ENCODE peak calls at places on chromosomes 7 and 10, in seven cellular contexts. Y is adrenal gland, C is aorta, M is stomach, J is HCT116, B is right cardiac atrium, P is heart right ventricle. X is an unnamed sample.

GRCh38 chr10:70931168-70931805 is 42.9 kb upstream of the PCBD1 start:
- DNase-seq in Y (no peak), C (no peak), M (no peak), J (no peak), B (no peak), P (no peak), X (no peak)

GRCh38 chr7:138316421-138317043 is 143.5 kb upstream of the TRIM24 start:
- DNase-seq in Y (no peak), C (no peak), M (no peak), J (no peak), B (no peak), P (no peak), X (no peak)

GRCh38 chr7:26202019-26202985 is 757 bp downstream of the CBX3 start:
- DNase-seq in Y (peak; percentile 61), C (peak; percentile 88), M (peak; percentile 38), J (no peak), B (peak; percentile 65), P (peak; percentile 66), X (peak; percentile 52)

GRCh38 chr10:82796510-82796909 is 921.5 kb downstream of the NRG3 start:
- DNase-seq in Y (no peak), C (no peak), M (no peak), J (no peak), B (no peak), P (no peak), X (no peak)

GRCh38 chr10:62045765-62046521 is 144.4 kb downstream of the ARID5B start:
- DNase-seq in Y (no peak), C (no peak), M (no peak), J (no peak), B (no peak), P (no peak), X (no peak)

GRCh38 chr10:27747096-27747451 is 1.5 kb upstream of the MKX start:
- DNase-seq in Y (no peak), C (no peak), M (no peak), J (no peak), B (no peak), P (no peak), X (no peak)

GRCh38 chr7:18356195-18356645 is 139.3 kb upstream of the HDAC9 start:
- DNase-seq in Y (no peak), C (no peak), M (no peak), J (peak; percentile 26), B (no peak), P (no peak), X (no peak)

GRCh38 chr10:128539784-128540759 is 413.8 kb upstream of the MKI67 start:
- DNase-seq in Y (peak; percentile 29), C (no peak), M (no peak), J (no peak), B (peak; percentile 18), P (peak; percentile 41), X (no peak)

GRCh38 chr10:14391342-14391741 is 60.6 kb upstream of the FRMD4A start:
- DNase-seq in Y (no peak), C (no peak), M (no peak), J (no peak), B (no peak), P (no peak), X (no peak)

GRCh38 chr10:119103687-119104652 is at the start of gene DENND10:
- DNase-seq in Y (peak; percentile 80), C (peak; percentile 95), M (peak; percentile 85), J (peak; percentile 73), B (peak; percentile 79), P (peak; percentile 86), X (peak; percentile 82)

GRCh38 chr7:35536396-35536826 is 158.5 kb downstream of the HERPUD2 start:
- DNase-seq in Y (no peak), C (no peak), M (no peak), J (no peak), B (peak; percentile 58), P (no peak), X (no peak)

GRCh38 chr10:72259491-72260214 is 14.1 kb upstream of the DDIT4 start:
- DNase-seq in Y (peak; percentile 60), C (no peak), M (no peak), J (no peak), B (no peak), P (peak; percentile 30), X (no peak)

GRCh38 chr10:25078659-25079429 is 62.4 kb downstream of the THNSL1 start:
- DNase-seq in Y (no peak), C (no peak), M (peak; percentile 34), J (no peak), B (no peak), P (no peak), X (peak; percentile 50)

GRCh38 chr7:106757846-106758245 is 96.9 kb upstream of the CCDC71L start:
- DNase-seq in Y (peak; percentile 61), C (no peak), M (no peak), J (no peak), B (peak; percentile 39), P (peak; percentile 13), X (peak; percentile 30)

GRCh38 chr10:70145166-70145665 is 1.3 kb downstream of the TYSND1 start:
- DNase-seq in Y (peak; percentile 24), C (peak; percentile 82), M (no peak), J (no peak), B (peak; percentile 51), P (no peak), X (no peak)

GRCh38 chr10:132942740-132943554 is 577 bp upstream of the CFAP46 start:
- DNase-seq in Y (no peak), C (peak; percentile 73), M (no peak), J (no peak), B (no peak), P (no peak), X (no peak)

GRCh38 chr10:11025978-11026377 is 8.3 kb downstream of the CELF2 start:
- DNase-seq in Y (no peak), C (no peak), M (no peak), J (no peak), B (no peak), P (no peak), X (no peak)

GRCh38 chr10:104937528-104937927 is 296.4 kb downstream of the SORCS3 start:
- DNase-seq in Y (peak; percentile 89), C (no peak), M (no peak), J (peak; percentile 93), B (no peak), P (no peak), X (peak; percentile 84)

GRCh38 chr7:98733036-98733435 is 116.0 kb downstream of the NPTX2 start:
- DNase-seq in Y (peak; percentile 19), C (no peak), M (no peak), J (peak; percentile 85), B (no peak), P (no peak), X (no peak)

DNA sequence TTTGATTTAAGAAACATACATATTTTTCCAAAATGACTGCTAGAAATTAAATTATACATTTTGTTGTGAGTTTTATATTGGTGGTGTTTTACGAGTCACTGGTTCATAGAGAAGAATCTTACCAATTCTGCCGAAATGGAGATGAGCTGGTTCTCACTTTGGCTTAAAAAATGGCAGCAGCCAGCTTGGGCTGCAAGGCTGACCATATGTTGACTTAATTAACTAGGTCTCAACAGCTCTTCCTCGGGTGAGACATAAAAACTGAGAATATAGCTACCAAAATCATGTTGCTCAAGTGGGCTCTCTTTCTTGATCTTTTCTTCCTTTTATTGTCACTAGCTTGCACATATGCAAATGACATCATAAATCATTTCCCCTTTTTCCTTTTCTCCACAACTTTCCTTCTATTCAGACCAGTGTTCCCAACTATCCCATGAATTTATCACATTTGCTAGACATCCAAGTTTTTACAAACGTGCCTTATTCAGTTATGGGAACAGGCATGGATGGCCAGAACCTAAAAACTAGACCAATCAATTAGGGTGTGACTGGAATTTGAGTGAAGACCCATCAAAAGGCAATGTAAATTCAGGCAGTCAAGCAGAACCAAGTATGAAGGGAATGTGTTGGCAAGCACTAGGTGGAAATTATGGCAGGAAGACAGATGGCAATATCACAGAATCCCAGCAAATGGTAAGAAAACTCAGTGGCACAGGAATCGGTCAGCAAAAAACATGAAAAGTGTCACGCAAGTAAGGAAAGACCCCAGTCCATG is 6.4 kb upstream of the TSPAN12 start:
- DNase-seq in Y (no peak), C (no peak), M (no peak), J (no peak), B (no peak), P (no peak), X (no peak)
- H3K27ac ChIP-seq in Y (no peak overlapping the region), C (no peak overlapping the region), M (no peak overlapping the region), J (no peak overlapping the region), B (no peak overlapping the region), P (no peak overlapping the region), X (no peak overlapping the region)

GRCh38 chr7:5394264-5395105 is 29.1 kb downstream of the TNRC18 start:
- DNase-seq in Y (no peak), C (no peak), M (no peak), J (no peak), B (no peak), P (no peak), X (no peak)

GRCh38 chr7:5395246-5395645 is 28.4 kb downstream of the TNRC18 start:
- DNase-seq in Y (no peak), C (no peak), M (no peak), J (no peak), B (no peak), P (no peak), X (no peak)

GRCh38 chr7:5396542-5396941 is 27.1 kb downstream of the TNRC18 start:
- DNase-seq in Y (peak; percentile 29), C (no peak), M (peak; percentile 52), J (peak; percentile 54), B (no peak), P (no peak), X (no peak)

GRCh38 chr7:5397657-5398237 is 25.9 kb downstream of the TNRC18 start:
- DNase-seq in Y (no peak), C (no peak), M (no peak), J (no peak), B (no peak), P (no peak), X (no peak)

GRCh38 chr7:5396999-5397656 is 26.5 kb downstream of the TNRC18 start:
- DNase-seq in Y (peak; percentile 87), C (peak; percentile 91), M (peak; percentile 89), J (peak; percentile 86), B (peak; percentile 88), P (peak; percentile 81), X (peak; percentile 86)
- H3K4me3 ChIP-seq in Y (peak overlapping the region; percentile 36), C (no peak overlapping the region), M (peak overlapping the region; percentile 39), J (peak overlapping the region; percentile 89), B (peak overlapping the region; percentile 21), P (peak overlapping the region; percentile 33), X (no peak overlapping the region)

GRCh38 chr10:122279725-122280141 is 8.6 kb downstream of the BTBD16 start:
- DNase-seq in Y (peak; percentile 51), C (no peak), M (peak; percentile 34), J (peak; percentile 70), B (no peak), P (no peak), X (peak; percentile 27)
- H3K27me3 ChIP-seq in Y (no peaks in the 10 kb centered on the region), C (no peaks in the 10 kb centered on the region), M (no peaks in the 10 kb centered on the region), J (no peaks in the 10 kb centered on the region), B (no peaks in the 10 kb centered on the region), P (no peaks in the 10 kb centered on the region), X (no peaks in the 10 kb centered on the region)

DNA sequence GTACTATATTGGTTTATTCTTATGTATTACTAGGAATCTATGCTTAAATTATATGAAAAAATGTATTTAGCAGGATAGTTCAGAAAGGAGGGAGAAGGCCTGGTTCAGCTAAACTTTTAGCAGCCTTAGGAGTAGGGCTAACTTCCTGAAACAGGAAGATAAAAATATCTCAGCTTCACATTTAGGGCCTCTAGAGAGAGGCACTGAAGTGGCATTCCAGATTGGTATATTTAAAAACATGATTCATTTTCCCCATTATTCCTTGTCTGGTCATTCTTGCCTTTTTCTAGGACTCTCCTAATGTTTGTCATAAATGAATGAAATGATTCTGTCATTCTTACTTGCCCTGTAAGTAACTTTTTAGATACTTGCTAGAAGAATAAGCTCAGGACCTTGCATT is 63.0 kb upstream of the CYP26C1 start:
- DNase-seq in Y (no peak), C (no peak), M (no peak), J (no peak), B (no peak), P (no peak), X (no peak)
- H3K27ac ChIP-seq in Y (no peak overlapping the region), C (peak overlapping the region; percentile 85), M (no peak overlapping the region), J (no peak overlapping the region), B (no peak overlapping the region), P (no peak overlapping the region), X (no peak overlapping the region)

X was measured in body of pancreas.